ENCODE peak calls at places on chromosome 5, in six cellular contexts. A is A549, W is HepG2, Y is GM12878, R is upper lobe of left lung, J is K562. I is an unnamed sample.

GRCh38 chr5:68891718-68892117 is 202.1 kb upstream of the SLC30A5 start:
- ATAC-seq in A (peak; percentile 45), W (no peak), Y (peak; percentile 98), R (no peak), J (no peak), I (no peak)

GRCh38 chr5:9376363-9377117 is 169.3 kb downstream of the SEMA5A start:
- ATAC-seq in A (no peak), W (no peak), Y (no peak), R (no peak), J (no peak), I (no peak)

GRCh38 chr5:119037496-119038215 is 33.2 kb upstream of the DMXL1 start:
- ATAC-seq in A (peak; percentile 72), W (no peak), Y (no peak), R (peak; percentile 32), J (no peak), I (no peak)

GRCh38 chr5:40831346-40832210 is 3.4 kb downstream of the RPL37 start:
- ATAC-seq in A (no peak), W (no peak), Y (peak; percentile 10), R (no peak), J (no peak), I (no peak)

GRCh38 chr5:65803699-65804426 is 81.9 kb downstream of the NLN start:
- ATAC-seq in A (peak; percentile 31), W (no peak), Y (peak; percentile 65), R (peak; percentile 28), J (no peak), I (no peak)

GRCh38 chr5:119435436-119436132 is 16.7 kb upstream of the HSD17B4 start:
- ATAC-seq in A (peak; percentile 87), W (peak; percentile 83), Y (peak; percentile 95), R (peak; percentile 72), J (peak; percentile 91), I (no peak)

GRCh38 chr5:7856855-7857254 is 5.9 kb upstream of the CFAP90 start:
- ATAC-seq in A (peak; percentile 95), W (peak; percentile 91), Y (peak; percentile 76), R (peak; percentile 69), J (peak; percentile 94), I (no peak)

GRCh38 chr5:156473271-156473935 is 146.4 kb downstream of the SGCD start:
- ATAC-seq in A (peak; percentile 75), W (no peak), Y (no peak), R (peak; percentile 21), J (no peak), I (peak; percentile 47)

GRCh38 chr5:91183743-91184142 is 199.4 kb downstream of the ARRDC3 start:
- ATAC-seq in A (no peak), W (no peak), Y (no peak), R (peak; percentile 35), J (no peak), I (no peak)

GRCh38 chr5:89004379-89004778 is 121.4 kb upstream of the MEF2C start:
- ATAC-seq in A (no peak), W (no peak), Y (no peak), R (no peak), J (no peak), I (no peak)

GRCh38 chr5:143036146-143036927 is 266.2 kb downstream of the ARHGAP26 start:
- ATAC-seq in A (no peak), W (no peak), Y (peak; percentile 78), R (no peak), J (no peak), I (no peak)

GRCh38 chr5:95883185-95884020 is 60.9 kb upstream of the GLRX start:
- ATAC-seq in A (peak; percentile 12), W (no peak), Y (peak; percentile 68), R (peak; percentile 7), J (no peak), I (no peak)

GRCh38 chr5:93909356-93909755 is 168.0 kb upstream of the POU5F2 start:
- ATAC-seq in A (no peak), W (no peak), Y (no peak), R (no peak), J (no peak), I (no peak)

GRCh38 chr5:171201285-171201684 is 107.8 kb upstream of the TLX3 start:
- ATAC-seq in A (no peak), W (no peak), Y (no peak), R (no peak), J (no peak), I (no peak)

GRCh38 chr5:33513786-33514185 is 73.0 kb downstream of the TARS1 start:
- ATAC-seq in A (no peak), W (no peak), Y (no peak), R (no peak), J (no peak), I (no peak)

GRCh38 chr5:95895223-95895622 is 66.4 kb downstream of the ELL2 start:
- ATAC-seq in A (no peak), W (no peak), Y (no peak), R (no peak), J (no peak), I (no peak)

GRCh38 chr5:140664353-140665119 is at the start of gene WDR55:
- ATAC-seq in A (peak; percentile 99), W (peak; percentile 99), Y (peak; percentile 98), R (peak; percentile 100), J (peak; percentile 98), I (peak; percentile 99)

GRCh38 chr5:116914869-116915504 is 340.4 kb upstream of the SEMA6A start:
- ATAC-seq in A (no peak), W (no peak), Y (no peak), R (no peak), J (no peak), I (no peak)

GRCh38 chr5:27241564-27242257 is 203.3 kb upstream of the CDH9 start:
- ATAC-seq in A (peak; percentile 74), W (no peak), Y (no peak), R (peak; percentile 87), J (no peak), I (peak; percentile 46)

GRCh38 chr5:15334551-15335302 is 165.3 kb upstream of the FBXL7 start:
- ATAC-seq in A (no peak), W (no peak), Y (no peak), R (peak; percentile 58), J (no peak), I (no peak)

GRCh38 chr5:10756539-10756938 is 4.5 kb downstream of the DAP start:
- ATAC-seq in A (no peak), W (no peak), Y (peak; percentile 50), R (no peak), J (no peak), I (no peak)

GRCh38 chr5:55600536-55601208 is 65.9 kb upstream of the PLPP1 start:
- ATAC-seq in A (peak; percentile 28), W (no peak), Y (peak; percentile 43), R (no peak), J (no peak), I (no peak)

GRCh38 chr5:127290946-127291763 is 559 bp downstream of the MEGF10 start:
- ATAC-seq in A (no peak), W (no peak), Y (no peak), R (peak; percentile 38), J (no peak), I (no peak)

GRCh38 chr5:111472579-111472978 is 39.8 kb downstream of the STARD4 start:
- ATAC-seq in A (no peak), W (no peak), Y (peak; percentile 55), R (peak; percentile 62), J (peak; percentile 27), I (peak; percentile 46)

GRCh38 chr5:32126691-32127090 is 47.4 kb downstream of the GOLPH3 start:
- ATAC-seq in A (no peak), W (no peak), Y (no peak), R (no peak), J (no peak), I (no peak)

GRCh38 chr5:59328801-59329296 is 564.7 kb downstream of the PDE4D start:
- ATAC-seq in A (peak; percentile 79), W (no peak), Y (no peak), R (peak; percentile 60), J (no peak), I (no peak)

GRCh38 chr5:156331845-156332244 is 4.9 kb downstream of the SGCD start:
- ATAC-seq in A (no peak), W (no peak), Y (no peak), R (no peak), J (no peak), I (no peak)

DNA sequence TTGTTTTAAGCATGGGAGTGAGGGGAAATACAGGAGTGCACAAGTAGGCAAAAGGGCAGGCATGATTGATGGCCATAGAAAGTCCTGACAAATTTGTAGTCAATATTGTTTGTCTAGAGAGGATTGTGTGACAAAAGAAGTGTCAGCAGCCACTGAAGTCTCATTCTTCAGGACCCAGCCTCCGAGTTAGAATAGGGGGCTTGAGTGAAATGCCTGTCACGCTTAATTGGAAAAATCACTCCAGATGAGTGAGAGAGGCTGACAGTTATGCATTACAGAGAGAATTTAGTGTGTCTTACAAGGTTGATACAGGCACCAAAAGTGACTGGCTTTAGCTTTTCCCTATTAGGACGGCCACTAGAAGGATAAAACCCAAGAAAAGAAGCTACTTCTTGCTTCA is 81.9 kb upstream of the RPS23 start:
- ATAC-seq in A (no peak), W (no peak), Y (no peak), R (no peak), J (no peak), I (no peak)
- TF ChIP-seq EP300 in A (no peak), W (no peak), Y (no peak), R (no peak), J (no peak), I (no peak)

DNA sequence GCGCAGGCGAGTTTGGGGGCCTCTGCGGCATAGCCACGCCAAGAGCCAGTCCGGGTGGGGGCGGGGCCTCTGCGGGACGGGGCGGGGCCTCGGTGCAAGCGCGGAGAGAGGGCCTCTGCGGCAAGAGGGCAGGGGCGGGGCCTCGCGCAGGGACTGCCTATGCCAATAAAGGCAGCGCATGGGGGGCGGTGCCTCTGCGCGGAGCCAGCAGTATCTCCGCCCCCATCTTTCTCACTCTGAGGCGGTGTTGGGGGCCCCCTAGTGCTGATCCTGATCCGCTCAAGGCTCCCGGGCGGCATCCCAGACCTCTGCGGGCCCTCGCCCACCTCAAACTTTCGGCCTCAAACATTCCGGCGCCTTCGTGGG is 9.2 kb upstream of the GPRIN1 start:
- ATAC-seq in A (peak; percentile 89), W (peak; percentile 88), Y (peak; percentile 98), R (peak; percentile 62), J (peak; percentile 99), I (peak; percentile 48)
- H3K4me3 ChIP-seq in A (peak overlapping the region; percentile 38), W (no peak overlapping the region), Y (no peak overlapping the region), R (no peak overlapping the region), J (peak overlapping the region; percentile 19), I (no peak overlapping the region)

DNA sequence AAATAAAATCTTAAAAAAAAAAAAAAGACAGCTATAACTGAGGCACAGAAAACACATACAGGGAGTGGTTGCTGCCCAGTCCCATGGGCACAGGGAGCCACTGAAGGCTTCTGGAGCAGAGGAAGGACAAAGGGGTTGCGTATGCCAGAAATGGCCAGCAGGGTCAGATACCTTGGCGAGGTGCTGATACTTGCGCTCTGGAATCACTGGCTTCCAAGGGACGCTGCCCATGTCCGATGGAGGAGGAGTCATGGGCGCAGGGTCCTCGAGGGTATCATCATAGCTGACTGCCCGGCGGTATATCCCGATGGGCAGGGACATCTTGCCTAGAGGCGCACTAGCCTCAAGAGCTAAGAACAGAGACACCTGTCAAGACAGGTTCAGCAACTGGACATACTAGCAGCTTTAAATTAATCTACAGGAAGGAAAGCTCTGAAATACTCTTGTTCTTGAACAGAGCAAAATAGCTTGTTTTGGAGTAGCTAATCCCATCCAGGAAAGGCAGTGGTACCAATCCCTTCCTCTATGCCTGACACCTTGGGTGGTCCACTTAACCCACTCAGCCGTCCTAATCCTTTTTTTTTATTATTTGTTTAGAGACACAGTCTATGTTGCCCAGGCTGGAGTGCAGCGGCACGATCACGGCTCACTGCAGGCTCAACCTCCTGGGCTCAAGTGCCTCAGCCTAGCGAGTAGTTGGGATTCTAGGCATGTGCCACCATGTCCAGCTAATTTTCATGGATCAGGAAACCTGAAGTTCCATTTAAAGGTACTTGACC is 6.0 kb downstream of the KIAA1191 start:
- ATAC-seq in A (peak; percentile 79), W (peak; percentile 65), Y (no peak), R (no peak), J (peak; percentile 40), I (no peak)
- H3K27ac ChIP-seq in A (no peak overlapping the region), W (no peak overlapping the region), Y (no peak overlapping the region), R (no peak overlapping the region), J (no peak overlapping the region), I (no peak overlapping the region)

GRCh38 chr5:105684799-105685198 is 1985.9 kb downstream of the EFNA5 start:
- ATAC-seq in A (no peak), W (no peak), Y (no peak), R (no peak), J (no peak), I (no peak)
- TF ChIP-seq EP300 in A (no peak), W (no peak), Y (no peak), R (no peak), J (no peak), I (no peak)